ENCODE peak calls at places on chromosomes 13 and 19, in five cellular contexts. H is PC-9, D is Caco-2, C is heart right ventricle, O is fibroblast of lung. P is an unnamed sample. For H3K36me3, the result is how much of the 10 kb centered on the place peaks cover.

GRCh38 chr13:38582133-38582532 is 104.7 kb upstream of the FREM2 start:
- DNase-seq in O (peak), H (peak), C (no peak), D (no peak), P (peak)

GRCh38 chr13:28718186-28718537 is 608 bp downstream of the SLC46A3 start:
- DNase-seq in H (no peak), C (no peak), D (no peak), O (peak), P (no peak)

GRCh38 chr19:30172643-30173242 is 199.4 kb upstream of the ZNF536 start:
- DNase-seq in H (no peak), O (no peak), C (no peak), D (no peak), P (no peak)

GRCh38 chr19:16888629-16889371 is at the start of gene F2RL3:
- DNase-seq in C (peak), H (peak), O (no peak), D (no peak), P (no peak)

GRCh38 chr13:44311011-44311481 is 62.6 kb upstream of the SERP2 start:
- DNase-seq in D (no peak), C (no peak), H (peak), O (peak), P (no peak)

GRCh38 chr13:30520571-30520970 is 54.8 kb upstream of the HMGB1 start:
- DNase-seq in C (no peak), H (no peak), D (no peak), O (peak), P (no peak)

GRCh38 chr19:48258350-48258749 is 2.6 kb upstream of the CARD8 start:
- DNase-seq in D (no peak), H (no peak), C (no peak), O (peak), P (no peak)

GRCh38 chr19:12333162-12334159 is at the start of gene ZNF563:
- DNase-seq in O (peak), C (peak), D (peak), H (peak), P (peak)

GRCh38 chr13:112658807-112659206 is 31.0 kb upstream of the ATP11A start:
- DNase-seq in C (no peak), D (no peak), O (no peak), H (no peak), P (peak)

GRCh38 chr13:89393758-89394157 is 1722.6 kb downstream of the SLITRK5 start:
- DNase-seq in C (no peak), H (no peak), O (no peak), D (no peak), P (no peak)

GRCh38 chr19:615619-616018 is 17.7 kb downstream of the POLRMT start:
- DNase-seq in C (no peak), O (no peak), D (no peak), H (no peak), P (no peak)

GRCh38 chr13:102846261-102847015 is 606 bp downstream of the ERCC5 start:
- DNase-seq in C (peak), D (no peak), H (peak), O (peak), P (no peak)

GRCh38 chr19:13995878-13996765 is 10.0 kb downstream of the RFX1 start:
- DNase-seq in C (no peak), D (no peak), H (no peak), O (no peak), P (no peak)

GRCh38 chr19:882871-883497 is 10.0 kb downstream of the MED16 start:
- DNase-seq in O (no peak), D (no peak), C (no peak), H (no peak), P (no peak)

GRCh38 chr19:2488405-2488941 is 12.5 kb downstream of the GADD45B start:
- DNase-seq in H (no peak), O (no peak), D (no peak), C (no peak), P (no peak)

GRCh38 chr13:56988543-56988942 is 152.2 kb upstream of the PRR20A start:
- DNase-seq in C (no peak), H (no peak), D (no peak), O (no peak), P (no peak)
- TF ChIP-seq CTCF in C (no peak), H (no peak), D (no peak), O (no peak), P (no peak)

GRCh38 chr19:3661284-3662238 is 35.0 kb upstream of the CACTIN start:
- DNase-seq in H (no peak), D (no peak), C (no peak), O (no peak), P (no peak)
- H3K36me3 ChIP-seq in H (under half), D (under half), C (under half), O (under half), P (under half)

GRCh38 chr19:5503598-5503997 is 48.4 kb downstream of the ZNRF4 start:
- DNase-seq in H (no peak), D (no peak), O (no peak), C (no peak), P (no peak)
- TF ChIP-seq CTCF in H (no peak), D (no peak), O (no peak), C (no peak), P (no peak)

GRCh38 chr13:77061362-77061761 is 34.4 kb upstream of the FBXL3 start:
- DNase-seq in H (no peak), D (no peak), O (no peak), C (no peak), P (no peak)
- H3K36me3 ChIP-seq in H (under half), D (under half), O (under half), C (under half), P (under half)

DNA sequence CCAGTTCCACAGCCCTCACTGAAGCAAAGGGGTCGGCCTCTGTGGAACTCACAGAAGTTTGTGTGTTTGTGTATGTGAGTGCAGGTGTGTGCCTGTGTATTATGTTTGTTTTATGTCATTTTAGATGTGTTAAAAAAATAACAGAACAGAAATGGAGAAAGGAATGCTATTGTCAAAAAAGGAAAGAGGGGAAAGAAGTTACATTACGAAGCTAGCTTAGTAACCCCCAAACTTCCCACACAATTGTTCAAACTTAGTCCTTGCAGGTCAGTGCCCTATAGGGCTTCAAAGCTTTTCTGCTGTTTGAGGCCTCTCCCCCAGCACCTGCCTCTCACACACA is 1505.6 kb upstream of the SLC10A2 start:
- DNase-seq in D (no peak), O (no peak), C (no peak), H (no peak), P (no peak)
- TF ChIP-seq CTCF in D (no peak), O (no peak), C (no peak), H (peak), P (no peak)

GRCh38 chr19:55699221-55699620 is 24.2 kb downstream of the EPN1 start:
- DNase-seq in C (no peak), D (peak), H (no peak), O (no peak), P (no peak)

GRCh38 chr19:55696301-55697068 is 21.5 kb downstream of the EPN1 start:
- DNase-seq in D (peak), H (no peak), O (no peak), C (no peak), P (no peak)

GRCh38 chr19:55697698-55698097 is 22.7 kb downstream of the EPN1 start:
- DNase-seq in H (no peak), C (no peak), O (no peak), D (peak), P (no peak)

GRCh38 chr19:55697069-55697440 is 22.0 kb downstream of the EPN1 start:
- DNase-seq in C (no peak), D (no peak), O (no peak), H (no peak), P (no peak)

GRCh38 chr19:55698256-55698655 is 23.2 kb downstream of the EPN1 start:
- DNase-seq in H (no peak), O (no peak), D (no peak), C (no peak), P (no peak)
- H3K36me3 ChIP-seq in H (under half), O (under half), D (under half), C (under half), P (under half)

GRCh38 chr13:111565400-111565799 is 245.0 kb downstream of the TEX29 start:
- DNase-seq in O (no peak), C (no peak), D (no peak), H (no peak), P (no peak)
- TF ChIP-seq CTCF in O (no peak), C (no peak), D (no peak), H (no peak), P (no peak)

DNA sequence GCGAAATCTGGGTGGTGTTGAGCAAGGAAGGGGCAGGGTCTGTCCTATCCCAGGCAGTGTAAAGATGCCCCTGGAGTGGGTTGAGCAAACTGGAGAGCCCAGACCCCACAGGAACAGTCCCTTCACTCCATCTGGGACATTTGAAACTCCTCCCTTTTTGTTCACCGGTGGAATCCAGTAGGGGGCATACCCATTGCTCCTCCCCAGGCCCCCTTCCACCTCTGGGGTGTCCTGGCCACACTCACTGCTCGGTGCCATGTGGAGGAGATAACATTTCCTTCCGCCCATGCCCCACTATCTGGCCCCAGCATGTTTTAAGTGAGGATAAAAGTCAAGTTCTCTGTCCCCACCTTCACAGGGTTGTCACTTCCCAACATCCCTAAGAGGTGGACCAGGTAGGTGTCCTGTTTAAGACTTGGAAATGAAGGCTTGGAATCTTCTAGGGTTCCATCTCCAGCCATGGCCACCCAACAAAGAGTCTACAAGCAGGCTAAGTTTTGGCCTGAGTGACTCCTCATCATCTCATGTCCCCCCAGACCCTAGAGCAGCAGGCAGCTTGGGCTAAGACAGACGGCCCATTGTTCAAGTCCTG is 9.2 kb downstream of the ZNF526 start:
- DNase-seq in C (no peak), O (no peak), D (no peak), H (no peak), P (no peak)
- H3K36me3 ChIP-seq in C (half or more), O (half or more), D (under half), H (under half), P (under half)

DNA sequence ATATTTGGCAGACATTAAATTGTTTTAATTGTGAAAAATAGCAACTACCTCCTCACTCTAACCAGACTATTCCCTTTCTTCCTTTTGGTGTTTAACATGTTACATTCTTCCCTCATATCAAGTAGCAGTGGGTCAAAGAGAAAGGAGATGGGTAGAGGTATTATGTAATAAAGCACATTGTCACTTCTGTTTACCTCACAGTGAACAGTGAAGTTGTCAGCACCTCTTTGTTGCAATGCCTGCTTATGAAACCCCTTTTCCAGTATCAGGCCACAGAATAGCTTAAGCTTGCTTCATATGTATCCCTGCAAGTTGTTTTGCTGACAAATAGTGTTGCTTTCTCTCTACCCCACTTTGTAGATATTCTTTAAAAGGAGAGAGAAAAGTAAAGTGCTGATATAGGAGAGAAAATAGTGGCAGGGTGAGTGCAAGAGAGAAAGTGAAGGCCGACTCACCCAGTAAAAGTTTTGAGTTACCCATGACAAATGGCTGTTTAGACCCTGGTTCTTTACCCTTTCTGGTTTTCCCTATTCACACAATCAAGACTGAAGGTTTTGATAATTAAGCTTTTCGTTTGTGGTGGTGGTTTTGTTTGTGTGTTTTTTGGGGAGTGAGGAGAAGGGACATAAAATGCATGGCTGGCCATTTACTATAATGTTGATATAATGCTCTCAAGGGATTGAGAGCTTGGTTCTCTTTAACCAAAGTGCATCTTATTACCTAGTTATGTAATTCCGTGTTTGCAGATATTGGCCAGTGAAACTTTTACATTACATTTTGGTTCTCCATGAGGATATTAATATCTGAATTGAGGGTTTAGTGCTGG is 3.7 kb downstream of the ITM2B start:
- DNase-seq in C (no peak), D (no peak), O (no peak), H (no peak), P (no peak)
- TF ChIP-seq CTCF in C (no peak), D (no peak), O (no peak), H (no peak), P (no peak)

GRCh38 chr19:45952691-45953505 is 20.8 kb downstream of the NOVA2 start:
- DNase-seq in O (peak), C (peak), D (peak), H (no peak), P (no peak)
- H3K36me3 ChIP-seq in O (under half), C (under half), D (under half), H (under half), P (under half)

P was measured in kidney epithelial cell.